ENCODE peak calls at places on chromosome 4, in five cellular contexts. W is body of pancreas, M is GM13977, L is sigmoid colon, X is colonic mucosa. E is an unnamed sample.

GRCh38 chr4:88697588-88698329 is at the start of gene NAP1L5:
- DNase-seq in W (peak; percentile 46), M (peak; percentile 63), L (peak; percentile 91), X (peak; percentile 63), E (peak; percentile 51)

GRCh38 chr4:175125410-175126068 is 207.4 kb downstream of the ADAM29 start:
- DNase-seq in W (no peak), M (no peak), L (no peak), X (no peak), E (no peak)

GRCh38 chr4:6962211-6963041 is 52.8 kb downstream of the TBC1D14 start:
- DNase-seq in W (no peak), M (no peak), L (no peak), X (no peak), E (no peak)

GRCh38 chr4:183342541-183343533 is 20.6 kb upstream of the CLDN24 start:
- DNase-seq in W (no peak), M (no peak), L (no peak), X (no peak), E (no peak)

GRCh38 chr4:125155251-125155650 is 159.5 kb upstream of the FAT4 start:
- DNase-seq in W (no peak), M (no peak), L (no peak), X (no peak), E (no peak)

GRCh38 chr4:94304365-94304971 is 38.2 kb downstream of the HPGDS start:
- DNase-seq in W (no peak), M (peak; percentile 17), L (no peak), X (no peak), E (no peak)

GRCh38 chr4:8070751-8071718 is 87.6 kb downstream of the ABLIM2 start:
- DNase-seq in W (no peak), M (no peak), L (no peak), X (no peak), E (peak; percentile 40)

GRCh38 chr4:180852743-180853142 is 1390.5 kb upstream of the TENM3 start:
- DNase-seq in W (no peak), M (no peak), L (no peak), X (no peak), E (no peak)

GRCh38 chr4:78121338-78121904 is 64.3 kb downstream of the FRAS1 start:
- DNase-seq in W (no peak), M (no peak), L (no peak), X (no peak), E (no peak)

GRCh38 chr4:151276787-151277557 is at the start of gene PRSS48:
- DNase-seq in W (peak; percentile 67), M (peak; percentile 50), L (peak; percentile 67), X (peak; percentile 80), E (no peak)

GRCh38 chr4:51855751-51856150 is 12.8 kb downstream of the DCUN1D4 start:
- DNase-seq in W (no peak), M (no peak), L (no peak), X (no peak), E (no peak)

GRCh38 chr4:69782651-69783310 is 22.4 kb upstream of the SULT1B1 start:
- DNase-seq in W (no peak), M (no peak), L (no peak), X (no peak), E (no peak)

DNA sequence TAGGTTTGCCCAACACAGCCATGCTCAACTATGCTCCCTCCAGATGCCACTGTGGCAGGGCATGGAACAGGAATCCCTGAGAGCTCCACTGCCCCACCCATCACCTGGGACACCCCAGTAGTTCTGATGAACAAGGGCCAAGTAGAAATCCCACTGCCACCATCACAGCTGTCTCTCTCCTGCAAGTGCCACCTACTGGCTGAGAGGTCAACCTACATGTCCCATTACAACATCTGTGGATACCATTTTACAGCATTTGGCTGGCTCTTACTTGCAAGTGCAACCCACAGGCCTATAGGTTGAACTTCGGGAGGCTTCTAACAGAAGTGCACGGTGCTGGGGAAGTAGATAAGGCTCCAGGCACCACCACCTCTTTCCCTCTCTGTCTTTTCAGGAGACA is 142.5 kb downstream of the CXXC4 start:
- DNase-seq in W (no peak), M (no peak), L (no peak), X (no peak), E (no peak)
- TF ChIP-seq CTCF in W (peak; percentile 15), M (peak; percentile 28), L (no peak), X (no peak), E (no peak)

GRCh38 chr4:137610960-137611359 is 78.7 kb upstream of the PCDH18 start:
- DNase-seq in W (no peak), M (no peak), L (no peak), X (no peak), E (no peak)
- TF ChIP-seq CTCF in W (no peak), M (peak; percentile 18), L (peak; percentile 19), X (no peak), E (no peak)

GRCh38 chr4:16284050-16284449 is 57.8 kb upstream of the TAPT1 start:
- DNase-seq in W (no peak), M (no peak), L (no peak), X (no peak), E (no peak)

GRCh38 chr4:16278178-16278577 is 51.9 kb upstream of the TAPT1 start:
- DNase-seq in W (no peak), M (no peak), L (no peak), X (no peak), E (no peak)
- TF ChIP-seq CTCF in W (no peak), M (no peak), L (no peak), X (no peak), E (peak; percentile 21)

DNA sequence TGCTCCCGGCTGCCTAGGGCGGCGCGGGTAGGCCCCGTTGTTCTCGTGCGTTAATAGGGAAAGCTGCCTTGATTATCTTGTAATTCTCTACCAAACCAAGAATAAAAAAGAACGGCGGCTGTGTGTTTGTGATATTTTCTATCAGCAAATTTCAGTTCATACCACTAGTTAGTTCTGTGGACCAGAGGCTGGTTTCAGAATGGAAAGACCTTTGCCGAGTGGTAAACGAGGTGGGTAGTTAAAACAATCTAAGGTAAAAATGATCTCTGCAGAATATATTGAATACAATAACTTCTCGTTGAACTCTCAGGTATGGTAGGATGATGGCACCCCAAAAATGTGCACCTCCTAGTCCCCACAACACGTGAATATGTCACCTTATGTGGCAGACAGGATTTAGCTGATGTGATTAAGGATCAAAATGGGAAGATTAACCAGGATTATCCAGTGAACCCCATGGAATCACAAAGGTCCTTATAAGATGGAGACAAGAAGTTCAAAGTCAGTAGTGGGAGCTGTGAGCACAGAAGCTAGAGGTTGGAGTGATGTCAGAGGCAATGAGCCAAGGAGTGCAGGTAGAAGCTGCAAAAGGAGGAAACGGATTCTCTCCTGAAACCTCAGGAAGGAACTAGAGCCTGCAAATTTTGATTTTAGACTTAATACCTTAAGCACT is 574 bp upstream of the CFAP97 start:
- DNase-seq in W (no peak), M (no peak), L (no peak), X (peak; percentile 44), E (no peak)
- TF ChIP-seq CTCF in W (no peak), M (no peak), L (no peak), X (no peak), E (no peak)